ENCODE peak calls at places on chromosomes 12 and 14, in six cellular contexts. U is amniotic stem cell, J is islet precursor cell, G is GM12892, F is NCI-H1092 treated with DMSO at 0.1 percent for 48 hours, Q is GM10248. E is an unnamed sample.

GRCh38 chr12:53754196-53754595 is 2.4 kb upstream of the CISTR start:
- DNase-seq in J (no peak), F (peak), U (no peak), G (no peak), Q (no peak), E (no peak)

GRCh38 chr14:22296722-22297121 is 292.3 kb downstream of the DAD1 start:
- DNase-seq in Q (no peak), F (no peak), U (no peak), G (no peak), J (no peak), E (no peak)

GRCh38 chr12:131530041-131530332 is 180.9 kb upstream of the SFSWAP start:
- DNase-seq in G (no peak), U (no peak), J (peak), Q (no peak), F (no peak), E (no peak)

GRCh38 chr12:57461326-57461903 is 1.8 kb downstream of the GLI1 start:
- DNase-seq in U (no peak), Q (peak), J (peak), F (no peak), G (no peak), E (no peak)

GRCh38 chr12:49355913-49356312 is 9.2 kb downstream of the DNAJC22 start:
- DNase-seq in Q (no peak), J (no peak), F (no peak), G (no peak), U (no peak), E (no peak)

GRCh38 chr12:131613186-131613585 is 97.7 kb upstream of the SFSWAP start:
- DNase-seq in J (no peak), G (no peak), Q (no peak), F (no peak), U (no peak), E (no peak)

GRCh38 chr12:114687269-114687605 is 3.3 kb upstream of the TBX3 start:
- DNase-seq in Q (no peak), F (no peak), J (peak), G (no peak), U (no peak), E (no peak)

GRCh38 chr12:51721281-51721940 is 127.1 kb downstream of the FIGNL2 start:
- DNase-seq in U (no peak), Q (peak), J (peak), G (peak), F (no peak), E (no peak)

GRCh38 chr14:101817511-101818001 is 56.0 kb downstream of the PPP2R5C start:
- DNase-seq in U (no peak), G (no peak), F (no peak), Q (no peak), J (no peak), E (no peak)

GRCh38 chr12:106136263-106136662 is 2.5 kb downstream of the NUAK1 start:
- DNase-seq in F (peak), Q (peak), U (peak), G (no peak), J (peak), E (peak)

GRCh38 chr12:38771871-38772270 is 133.5 kb downstream of the CPNE8 start:
- DNase-seq in J (no peak), F (no peak), U (no peak), G (no peak), Q (peak), E (no peak)

GRCh38 chr12:87813476-87814234 is 215.5 kb downstream of the C12orf50 start:
- DNase-seq in U (no peak), J (no peak), G (no peak), F (no peak), Q (no peak), E (no peak)

GRCh38 chr12:107654866-107655265 is 30.7 kb upstream of the PWP1 start:
- DNase-seq in F (no peak), Q (no peak), U (no peak), G (no peak), J (no peak), E (no peak)

GRCh38 chr14:64891173-64891838 is 11.6 kb upstream of the SPTB start:
- DNase-seq in U (no peak), F (no peak), Q (no peak), J (no peak), G (no peak), E (no peak)

GRCh38 chr12:12705833-12706520 is 10.0 kb upstream of the GPR19 start:
- DNase-seq in F (no peak), Q (no peak), G (no peak), J (no peak), U (no peak), E (no peak)

GRCh38 chr12:87381747-87382146 is 647.5 kb downstream of the C12orf50 start:
- DNase-seq in Q (no peak), G (no peak), F (no peak), U (no peak), J (no peak), E (no peak)

GRCh38 chr12:103043531-103044445 is 86.3 kb downstream of the ASCL1 start:
- DNase-seq in F (no peak), G (no peak), Q (no peak), U (no peak), J (no peak), E (no peak)

GRCh38 chr14:68824207-68824516 is 31.3 kb upstream of the ZFP36L1 start:
- DNase-seq in J (no peak), G (no peak), U (no peak), F (no peak), Q (no peak), E (no peak)

GRCh38 chr14:24430682-24431568 is 1.2 kb downstream of the KHNYN start:
- DNase-seq in U (no peak), F (no peak), G (no peak), J (no peak), Q (peak), E (no peak)

GRCh38 chr12:102741196-102741595 is 175.8 kb downstream of the PAH start:
- DNase-seq in Q (no peak), F (no peak), U (no peak), G (no peak), J (no peak), E (no peak)

GRCh38 chr12:125533434-125534029 is 468.3 kb downstream of the AACS start:
- DNase-seq in Q (peak), J (peak), G (peak), F (peak), U (no peak), E (no peak)

GRCh38 chr14:61537567-61538463 is 157.5 kb upstream of the HIF1A start:
- DNase-seq in G (no peak), Q (no peak), F (peak), J (peak), U (no peak), E (peak)

GRCh38 chr12:124279315-124279714 is 15.6 kb upstream of the RFLNA start:
- DNase-seq in U (no peak), F (no peak), G (no peak), Q (no peak), J (no peak), E (no peak)

GRCh38 chr14:74501135-74501614 is 7.6 kb downstream of the ISCA2 start:
- DNase-seq in F (no peak), J (peak), Q (no peak), G (no peak), U (no peak), E (peak)

GRCh38 chr12:45051490-45052105 is 699 bp upstream of the DBX2 start:
- DNase-seq in G (no peak), J (no peak), Q (no peak), F (peak), U (no peak), E (no peak)

GRCh38 chr12:62767506-62767905 is 167.4 kb downstream of the PPM1H start:
- DNase-seq in J (no peak), G (no peak), U (no peak), F (no peak), Q (no peak), E (no peak)

E was measured in RWPE2.